ENCODE peak calls at places on chromosomes 3 and 15, in seven cellular contexts. I is tibial artery; Q is activated CD4-positive, alpha-beta T cell treated with anti-CD3 and anti-CD28 coated beads for 36 hours; K is iPS DF 6.9; M is effector memory CD8-positive, alpha-beta T cell; O is foreskin fibroblast; J is NCI-H345. U is an unnamed sample.

GRCh38 chr3:13027154-13027553 is 46.1 kb downstream of the IQSEC1 start:
- DNase-seq in I (no peak), Q (no peak), K (no peak), M (no peak), O (no peak), J (no peak), U (no peak)

GRCh38 chr3:40191850-40192448 is 117.6 kb upstream of the EIF1B start:
- DNase-seq in I (peak), Q (peak), K (no peak), M (peak), O (peak), J (peak), U (peak)

GRCh38 chr3:24886511-24886910 is 391.9 kb upstream of the THRB start:
- DNase-seq in I (no peak), Q (no peak), K (no peak), M (no peak), O (no peak), J (no peak), U (no peak)

GRCh38 chr15:75532413-75533250 is 46.5 kb downstream of the PTPN9 start:
- DNase-seq in I (peak), Q (peak), K (peak), M (no peak), O (peak), J (no peak), U (peak)

GRCh38 chr3:61522064-61522463 is 39.3 kb upstream of the PTPRG start:
- DNase-seq in I (no peak), Q (peak), K (no peak), M (no peak), O (no peak), J (no peak), U (no peak)

GRCh38 chr3:165817160-165817709 is 20.0 kb downstream of the BCHE start:
- DNase-seq in I (no peak), Q (no peak), K (no peak), M (no peak), O (no peak), J (no peak), U (no peak)

GRCh38 chr15:94286581-94286980 is 55.2 kb downstream of the MCTP2 start:
- DNase-seq in I (no peak), Q (no peak), K (no peak), M (no peak), O (no peak), J (no peak), U (no peak)

GRCh38 chr3:29452923-29453277 is 172.0 kb downstream of the RBMS3 start:
- DNase-seq in I (no peak), Q (no peak), K (no peak), M (no peak), O (no peak), J (no peak), U (no peak)

GRCh38 chr3:55487376-55488241 is 503 bp upstream of the WNT5A start:
- DNase-seq in I (no peak), Q (no peak), K (no peak), M (no peak), O (peak), J (peak), U (peak)

GRCh38 chr3:177928156-177928555 is 608.1 kb upstream of the KCNMB2 start:
- DNase-seq in I (no peak), Q (no peak), K (no peak), M (no peak), O (peak), J (no peak), U (peak)

GRCh38 chr15:73985101-73985873 is 6.8 kb downstream of the STOML1 start:
- DNase-seq in I (no peak), Q (no peak), K (no peak), M (no peak), O (peak), J (no peak), U (no peak)

GRCh38 chr3:115804722-115805121 is 181.4 kb downstream of the GAP43 start:
- DNase-seq in I (no peak), Q (no peak), K (no peak), M (no peak), O (peak), J (no peak), U (peak)

GRCh38 chr15:100934735-100935134 is 15.6 kb downstream of the LRRK1 start:
- DNase-seq in I (no peak), Q (no peak), K (no peak), M (no peak), O (peak), J (no peak), U (no peak)

U was measured in RWPE1.